ENCODE peak calls at places on chromosomes 7 and 10, in eight cellular contexts. One of them, this sample, is unnamed.

GRCh38 chr10:11658801-11659368 is 47.4 kb upstream of the USP6NL start:
- DNase-seq in K562: no peak
- DNase-seq in GM23338: no peak
- DNase-seq in transverse colon: no peak
- DNase-seq in Panc1: no peak
- DNase-seq in HCT116: no peak
- DNase-seq in stomach: no peak
- DNase-seq in HL-60: no peak
- DNase-seq in this sample: no peak

GRCh38 chr7:464712-465461 is 54.8 kb downstream of the PDGFA start:
- DNase-seq in stomach: no peak
- DNase-seq in transverse colon: no peak
- DNase-seq in Panc1: no peak
- DNase-seq in GM23338: no peak
- DNase-seq in HCT116: no peak
- DNase-seq in K562: no peak
- DNase-seq in HL-60: no peak
- DNase-seq in this sample: peak; percentile 79

GRCh38 chr7:66697451-66698438 is 42.8 kb upstream of the RABGEF1 start:
- DNase-seq in Panc1: no peak
- DNase-seq in transverse colon: no peak
- DNase-seq in HCT116: no peak
- DNase-seq in K562: peak; percentile 24
- DNase-seq in HL-60: no peak
- DNase-seq in GM23338: no peak
- DNase-seq in stomach: no peak
- DNase-seq in this sample: no peak

GRCh38 chr10:124359336-124359832 is 59.3 kb downstream of the OAT start:
- DNase-seq in K562: no peak
- DNase-seq in stomach: no peak
- DNase-seq in HL-60: no peak
- DNase-seq in HCT116: no peak
- DNase-seq in Panc1: no peak
- DNase-seq in transverse colon: no peak
- DNase-seq in GM23338: no peak
- DNase-seq in this sample: no peak

GRCh38 chr7:71488308-71488707 is 356.4 kb downstream of the GALNT17 start:
- DNase-seq in K562: no peak
- DNase-seq in HL-60: no peak
- DNase-seq in transverse colon: no peak
- DNase-seq in stomach: no peak
- DNase-seq in GM23338: no peak
- DNase-seq in Panc1: no peak
- DNase-seq in HCT116: no peak
- DNase-seq in this sample: no peak

GRCh38 chr7:69399038-69399800 is 199.1 kb upstream of the AUTS2 start:
- DNase-seq in transverse colon: no peak
- DNase-seq in Panc1: no peak
- DNase-seq in HL-60: no peak
- DNase-seq in GM23338: peak; percentile 43
- DNase-seq in HCT116: no peak
- DNase-seq in stomach: no peak
- DNase-seq in K562: no peak
- DNase-seq in this sample: peak; percentile 19

GRCh38 chr7:68005992-68006391 is 1009.4 kb downstream of the TYW1 start:
- DNase-seq in stomach: no peak
- DNase-seq in HL-60: no peak
- DNase-seq in HCT116: no peak
- DNase-seq in GM23338: no peak
- DNase-seq in Panc1: no peak
- DNase-seq in K562: no peak
- DNase-seq in transverse colon: no peak
- DNase-seq in this sample: no peak

GRCh38 chr7:30775992-30776391 is 4.8 kb downstream of the MINDY4 start:
- DNase-seq in HL-60: no peak
- DNase-seq in K562: no peak
- DNase-seq in GM23338: no peak
- DNase-seq in stomach: no peak
- DNase-seq in transverse colon: no peak
- DNase-seq in Panc1: no peak
- DNase-seq in HCT116: no peak
- DNase-seq in this sample: no peak

GRCh38 chr10:131886181-131886716 is 14.6 kb upstream of the PPP2R2D start:
- DNase-seq in stomach: no peak
- DNase-seq in transverse colon: no peak
- DNase-seq in HL-60: no peak
- DNase-seq in Panc1: no peak
- DNase-seq in K562: no peak
- DNase-seq in GM23338: no peak
- DNase-seq in HCT116: no peak
- DNase-seq in this sample: no peak

GRCh38 chr10:131888186-131888604 is 12.6 kb upstream of the PPP2R2D start:
- DNase-seq in K562: no peak
- DNase-seq in HCT116: peak; percentile 48
- DNase-seq in transverse colon: no peak
- DNase-seq in Panc1: no peak
- DNase-seq in GM23338: no peak
- DNase-seq in HL-60: no peak
- DNase-seq in stomach: no peak
- DNase-seq in this sample: no peak

GRCh38 chr10:131882151-131882550 is 18.7 kb upstream of the PPP2R2D start:
- DNase-seq in transverse colon: no peak
- DNase-seq in HCT116: no peak
- DNase-seq in stomach: no peak
- DNase-seq in Panc1: no peak
- DNase-seq in GM23338: no peak
- DNase-seq in K562: no peak
- DNase-seq in HL-60: no peak
- DNase-seq in this sample: no peak

GRCh38 chr10:131882590-131883451 is 18.0 kb upstream of the PPP2R2D start:
- DNase-seq in K562: no peak
- DNase-seq in HCT116: no peak
- DNase-seq in GM23338: no peak
- DNase-seq in transverse colon: no peak
- DNase-seq in stomach: no peak
- DNase-seq in HL-60: no peak
- DNase-seq in Panc1: no peak
- DNase-seq in this sample: no peak

DNA sequence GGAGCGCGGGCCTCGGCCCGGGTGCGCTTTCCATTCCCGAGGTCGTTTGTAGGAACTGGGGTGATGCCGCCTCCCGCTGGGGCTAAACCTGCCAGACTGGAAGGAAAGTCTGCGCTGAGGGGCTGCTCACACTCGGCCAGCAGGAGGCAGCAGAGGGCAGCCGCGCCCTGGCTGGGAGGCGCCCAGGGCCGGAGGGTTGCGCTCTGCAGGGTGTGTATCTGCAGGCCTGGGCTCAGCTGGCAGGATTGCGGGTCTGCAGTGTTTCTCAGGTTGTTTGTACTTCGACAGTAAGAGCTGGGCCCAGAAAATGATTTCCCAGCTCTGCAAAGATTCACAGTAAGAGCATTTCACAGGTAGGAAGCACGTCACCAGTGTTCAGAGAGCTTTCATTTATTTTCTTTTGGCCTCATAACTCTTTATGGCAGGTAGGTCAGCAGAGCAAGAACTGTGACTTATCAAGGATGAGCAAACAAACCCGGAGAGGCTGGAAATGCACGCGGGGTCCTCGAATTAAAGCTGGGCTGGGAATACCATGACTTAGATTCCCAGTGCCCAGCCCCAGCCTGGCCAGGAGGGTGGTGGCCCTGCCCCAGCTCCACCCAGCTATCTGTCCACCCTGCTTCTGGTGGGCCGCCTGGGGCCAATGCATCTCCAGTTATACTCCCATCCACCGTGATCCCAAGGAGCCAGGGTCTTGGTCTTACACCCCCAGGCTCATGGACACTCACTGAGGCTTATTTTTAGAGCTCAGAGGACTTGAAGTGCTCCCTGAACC is 15.2 kb upstream of the PPP2R2D start:
- DNase-seq in HCT116: no peak
- DNase-seq in Panc1: no peak
- DNase-seq in stomach: peak; percentile 84
- DNase-seq in transverse colon: peak; percentile 82
- DNase-seq in GM23338: peak; percentile 89
- DNase-seq in HL-60: peak; percentile 79
- DNase-seq in K562: peak; percentile 76
- DNase-seq in this sample: peak; percentile 95
- TF ChIP-seq POLR2AphosphoS5 in HCT116: no peak
- TF ChIP-seq POLR2AphosphoS5 in Panc1: no peak
- TF ChIP-seq POLR2AphosphoS5 in stomach: peak; percentile 56
- TF ChIP-seq POLR2AphosphoS5 in transverse colon: no peak
- TF ChIP-seq POLR2AphosphoS5 in GM23338: no peak
- TF ChIP-seq POLR2AphosphoS5 in HL-60: no peak
- TF ChIP-seq POLR2AphosphoS5 in K562: no peak
- TF ChIP-seq POLR2AphosphoS5 in this sample: no peak

DNA sequence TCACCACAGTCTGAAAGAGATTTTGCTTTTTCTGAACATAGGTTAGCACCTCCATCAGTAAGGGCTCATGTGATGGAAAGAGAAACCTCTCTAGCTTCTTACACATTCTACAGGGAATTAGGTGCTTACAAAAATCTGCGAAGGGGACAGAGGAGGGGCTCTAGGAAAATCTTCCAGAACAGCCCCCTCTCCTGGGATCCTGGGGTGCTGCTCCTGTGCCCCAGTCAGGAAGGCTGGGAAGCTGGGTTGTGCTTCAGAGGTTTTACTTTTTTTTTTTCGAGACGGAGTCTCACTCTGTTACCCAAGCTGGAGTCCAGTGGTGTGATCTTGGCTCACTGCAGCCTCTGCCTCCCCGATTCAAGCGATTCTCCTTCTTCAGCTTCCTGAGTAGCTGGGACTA is 7.5 kb upstream of the FAM171A1 start:
- DNase-seq in stomach: no peak
- DNase-seq in transverse colon: no peak
- DNase-seq in Panc1: no peak
- DNase-seq in HCT116: no peak
- DNase-seq in K562: no peak
- DNase-seq in GM23338: peak; percentile 74
- DNase-seq in HL-60: no peak
- DNase-seq in this sample: no peak
- TF ChIP-seq CTCF in stomach: no peak
- TF ChIP-seq CTCF in transverse colon: no peak
- TF ChIP-seq CTCF in Panc1: no peak
- TF ChIP-seq CTCF in HCT116: no peak
- TF ChIP-seq CTCF in K562: no peak
- TF ChIP-seq CTCF in GM23338: peak; percentile 41
- TF ChIP-seq CTCF in HL-60: no peak
- TF ChIP-seq CTCF in this sample: no peak

GRCh38 chr7:25407932-25408480 is 179.7 kb upstream of the NPVF start:
- DNase-seq in Panc1: no peak
- DNase-seq in HL-60: no peak
- DNase-seq in K562: no peak
- DNase-seq in GM23338: peak; percentile 74
- DNase-seq in transverse colon: no peak
- DNase-seq in stomach: no peak
- DNase-seq in HCT116: no peak
- DNase-seq in this sample: no peak

GRCh38 chr7:25407053-25407452 is 178.8 kb upstream of the NPVF start:
- DNase-seq in Panc1: no peak
- DNase-seq in HL-60: no peak
- DNase-seq in stomach: no peak
- DNase-seq in GM23338: no peak
- DNase-seq in K562: no peak
- DNase-seq in HCT116: no peak
- DNase-seq in transverse colon: no peak
- DNase-seq in this sample: no peak

GRCh38 chr7:25405736-25406135 is 177.4 kb upstream of the NPVF start:
- DNase-seq in GM23338: no peak
- DNase-seq in HL-60: no peak
- DNase-seq in HCT116: no peak
- DNase-seq in stomach: no peak
- DNase-seq in transverse colon: no peak
- DNase-seq in Panc1: no peak
- DNase-seq in K562: no peak
- DNase-seq in this sample: no peak

GRCh38 chr7:25408861-25409260 is 180.6 kb upstream of the NPVF start:
- DNase-seq in stomach: no peak
- DNase-seq in Panc1: no peak
- DNase-seq in K562: no peak
- DNase-seq in GM23338: no peak
- DNase-seq in HL-60: no peak
- DNase-seq in HCT116: no peak
- DNase-seq in transverse colon: no peak
- DNase-seq in this sample: no peak

GRCh38 chr7:25409897-25410635 is 181.8 kb upstream of the NPVF start:
- DNase-seq in transverse colon: no peak
- DNase-seq in K562: no peak
- DNase-seq in GM23338: no peak
- DNase-seq in Panc1: no peak
- DNase-seq in HCT116: no peak
- DNase-seq in HL-60: no peak
- DNase-seq in stomach: no peak
- DNase-seq in this sample: no peak
- TF ChIP-seq POLR2AphosphoS5 in transverse colon: no peak
- TF ChIP-seq POLR2AphosphoS5 in K562: no peak
- TF ChIP-seq POLR2AphosphoS5 in GM23338: no peak
- TF ChIP-seq POLR2AphosphoS5 in Panc1: no peak
- TF ChIP-seq POLR2AphosphoS5 in HCT116: no peak
- TF ChIP-seq POLR2AphosphoS5 in HL-60: no peak
- TF ChIP-seq POLR2AphosphoS5 in stomach: no peak
- TF ChIP-seq POLR2AphosphoS5 in this sample: no peak

DNA sequence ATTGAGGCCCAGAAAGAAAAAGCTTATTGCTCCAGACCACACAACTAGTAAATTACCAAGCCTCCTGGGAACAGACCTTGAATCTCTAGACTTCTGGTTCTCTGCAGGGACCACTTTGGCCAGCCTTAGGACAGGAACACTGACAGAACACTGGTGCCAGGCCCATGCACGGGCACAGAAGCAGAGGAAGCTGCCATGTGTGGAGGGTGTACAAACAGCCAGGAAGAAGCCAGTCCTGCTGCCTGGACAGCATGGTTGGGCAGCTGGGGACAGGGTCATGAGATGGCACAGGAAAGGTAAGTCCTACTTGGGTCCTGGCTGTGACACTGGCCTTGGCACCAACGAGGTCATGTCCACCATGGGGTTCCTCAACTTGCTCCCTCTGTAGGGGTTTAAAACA is 19.2 kb downstream of the MMRN2 start:
- DNase-seq in stomach: no peak
- DNase-seq in GM23338: no peak
- DNase-seq in Panc1: no peak
- DNase-seq in HL-60: no peak
- DNase-seq in HCT116: no peak
- DNase-seq in K562: no peak
- DNase-seq in transverse colon: no peak
- DNase-seq in this sample: no peak
- TF ChIP-seq CTCF in stomach: no peak
- TF ChIP-seq CTCF in GM23338: no peak
- TF ChIP-seq CTCF in Panc1: no peak
- TF ChIP-seq CTCF in HL-60: no peak
- TF ChIP-seq CTCF in HCT116: no peak
- TF ChIP-seq CTCF in K562: no peak
- TF ChIP-seq CTCF in transverse colon: no peak
- TF ChIP-seq CTCF in this sample: no peak

GRCh38 chr7:20241491-20242261 is 24.5 kb upstream of the MACC1 start:
- DNase-seq in HCT116: no peak
- DNase-seq in K562: no peak
- DNase-seq in stomach: no peak
- DNase-seq in transverse colon: no peak
- DNase-seq in Panc1: no peak
- DNase-seq in HL-60: peak; percentile 15
- DNase-seq in GM23338: no peak
- DNase-seq in this sample: no peak
- TF ChIP-seq POLR2AphosphoS5 in HCT116: no peak
- TF ChIP-seq POLR2AphosphoS5 in K562: no peak
- TF ChIP-seq POLR2AphosphoS5 in stomach: no peak
- TF ChIP-seq POLR2AphosphoS5 in transverse colon: no peak
- TF ChIP-seq POLR2AphosphoS5 in Panc1: no peak
- TF ChIP-seq POLR2AphosphoS5 in HL-60: no peak
- TF ChIP-seq POLR2AphosphoS5 in GM23338: no peak
- TF ChIP-seq POLR2AphosphoS5 in this sample: no peak